ENCODE peak calls at places on chromosomes 13 and 19, in ten cellular contexts. K is body of pancreas; J is lung; W is sigmoid colon; N is CD4-positive, CD25-positive, alpha-beta regulatory T cell; M is heart right ventricle; Z is mammary epithelial cell; U is cardiac muscle cell; R is right lobe of liver; A is dorsolateral prefrontal cortex. V is an unnamed sample.

GRCh38 chr13:42720116-42720857 is 61.1 kb upstream of the FAM216B start:
- DNase-seq in N (no peak), W (peak; percentile 75), A (no peak), K (no peak), U (peak; percentile 99), Z (peak; percentile 94), M (no peak), R (no peak), J (no peak), V (no peak)

GRCh38 chr13:24119593-24120508 is 40.7 kb upstream of the SPATA13 start:
- DNase-seq in K (no peak), Z (no peak), J (no peak), A (no peak), N (no peak), U (peak; percentile 82), W (no peak), R (no peak), M (no peak), V (no peak)

GRCh38 chr19:5480427-5480836 is 25.2 kb downstream of the ZNRF4 start:
- DNase-seq in Z (no peak), W (no peak), J (no peak), R (no peak), U (peak; percentile 38), M (no peak), N (no peak), A (no peak), K (peak; percentile 25), V (no peak)

GRCh38 chr13:32783067-32783466 is 196.8 kb downstream of the PDS5B start:
- DNase-seq in W (no peak), U (peak; percentile 18), J (no peak), A (no peak), K (no peak), Z (peak; percentile 36), N (no peak), M (no peak), R (no peak), V (no peak)

GRCh38 chr13:113860579-113861432 is 3.1 kb downstream of the GAS6 start:
- DNase-seq in W (no peak), U (peak; percentile 51), R (no peak), J (no peak), A (no peak), K (peak; percentile 44), M (no peak), N (no peak), Z (no peak), V (no peak)

GRCh38 chr19:57682226-57682766 is 519 bp downstream of the ZNF551 start:
- DNase-seq in N (no peak), M (no peak), R (no peak), U (no peak), Z (no peak), K (no peak), A (no peak), J (no peak), W (peak; percentile 61), V (no peak)

GRCh38 chr19:48830088-48830487 is 6.2 kb downstream of the HSD17B14 start:
- DNase-seq in R (no peak), W (no peak), U (no peak), K (no peak), N (no peak), A (no peak), M (no peak), J (no peak), Z (no peak), V (no peak)

GRCh38 chr19:48991823-48992570 is 1.1 kb downstream of the GYS1 start:
- DNase-seq in K (peak; percentile 39), U (peak; percentile 86), M (peak; percentile 33), R (no peak), J (peak; percentile 63), N (no peak), Z (peak; percentile 79), A (peak; percentile 33), W (peak; percentile 88), V (peak; percentile 74)

GRCh38 chr13:30681489-30682242 is 53.7 kb upstream of the ALOX5AP start:
- DNase-seq in K (no peak), U (peak; percentile 73), M (no peak), N (no peak), J (no peak), Z (no peak), A (no peak), W (no peak), R (no peak), V (no peak)

GRCh38 chr19:5321851-5322681 is 18.5 kb downstream of the PTPRS start:
- DNase-seq in U (no peak), A (peak; percentile 75), N (no peak), W (no peak), J (no peak), R (no peak), K (no peak), M (no peak), Z (no peak), V (no peak)

GRCh38 chr19:47020992-47021496 is 1.4 kb downstream of the NPAS1 start:
- DNase-seq in A (no peak), M (peak; percentile 29), J (no peak), W (no peak), Z (no peak), U (peak; percentile 33), K (no peak), R (no peak), N (no peak), V (no peak)

GRCh38 chr19:12720851-12721655 is 2.7 kb downstream of the TNPO2 start:
- DNase-seq in Z (peak; percentile 21), M (peak; percentile 34), U (peak; percentile 32), A (peak; percentile 21), W (no peak), N (no peak), R (no peak), J (no peak), K (no peak), V (no peak)

GRCh38 chr13:106302011-106302410 is 233.5 kb downstream of the EFNB2 start:
- DNase-seq in A (no peak), U (no peak), M (no peak), K (no peak), J (no peak), N (no peak), Z (peak; percentile 72), R (no peak), W (no peak), V (no peak)

GRCh38 chr19:13153627-13154240 is 3.5 kb downstream of the IER2 start:
- DNase-seq in R (peak; percentile 70), A (no peak), M (peak; percentile 49), U (peak; percentile 62), K (peak; percentile 60), W (peak; percentile 81), J (no peak), N (no peak), Z (no peak), V (no peak)

GRCh38 chr19:3610745-3611717 is 4.4 kb upstream of the TBXA2R start:
- DNase-seq in W (no peak), R (peak; percentile 51), U (no peak), A (no peak), K (no peak), J (no peak), Z (no peak), M (peak; percentile 13), N (no peak), V (no peak)

GRCh38 chr13:103788061-103788652 is 721.9 kb upstream of the SLC10A2 start:
- DNase-seq in A (no peak), W (no peak), N (no peak), R (no peak), J (no peak), Z (no peak), K (no peak), U (no peak), M (peak; percentile 21), V (no peak)
- H3K4me3 ChIP-seq in A (no peak overlapping the region), W (no peak overlapping the region), N (no peak overlapping the region), R (no peak overlapping the region), J (no peak overlapping the region), Z (no peak overlapping the region), K (no peak overlapping the region), U (no peak overlapping the region), M (no peak overlapping the region), V (no peak overlapping the region)

DNA sequence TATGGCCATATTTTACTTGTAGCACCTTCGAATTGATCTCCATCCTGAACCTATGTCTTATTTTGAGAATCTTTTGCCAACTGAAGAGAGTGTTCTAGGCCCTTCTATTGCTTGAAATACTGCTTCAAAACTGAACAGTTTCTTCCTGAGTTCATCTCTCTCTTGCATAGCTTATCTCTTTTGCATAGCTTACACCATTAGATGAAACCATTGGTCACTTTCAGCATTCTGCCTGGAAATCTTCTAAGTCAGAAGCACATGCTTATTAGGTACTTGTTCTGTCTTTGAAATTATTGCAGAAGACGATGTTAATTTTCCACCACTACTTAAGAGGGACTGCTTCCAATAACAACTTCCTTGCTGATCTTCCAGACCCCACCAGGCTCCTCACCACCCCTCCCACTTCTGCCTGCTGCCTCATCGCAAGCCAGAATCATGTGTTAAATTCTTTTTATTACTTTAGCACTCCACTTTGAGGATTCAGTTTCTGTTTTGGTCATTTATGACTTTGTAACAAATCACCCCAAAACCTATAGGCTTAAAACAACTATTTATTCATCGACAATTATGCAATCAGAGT is 122.4 kb upstream of the MAB21L1 start:
- DNase-seq in A (no peak), K (no peak), Z (no peak), M (no peak), J (no peak), W (no peak), R (no peak), U (peak; percentile 12), N (no peak), V (no peak)
- H3K27ac ChIP-seq in A (no peak overlapping the region), K (no peak overlapping the region), Z (no peak overlapping the region), M (peak overlapping the region; percentile 33), J (no peak overlapping the region), W (peak overlapping the region; percentile 38), R (no peak overlapping the region), U (peak overlapping the region; percentile 74), N (no peak overlapping the region), V (no peak overlapping the region)

DNA sequence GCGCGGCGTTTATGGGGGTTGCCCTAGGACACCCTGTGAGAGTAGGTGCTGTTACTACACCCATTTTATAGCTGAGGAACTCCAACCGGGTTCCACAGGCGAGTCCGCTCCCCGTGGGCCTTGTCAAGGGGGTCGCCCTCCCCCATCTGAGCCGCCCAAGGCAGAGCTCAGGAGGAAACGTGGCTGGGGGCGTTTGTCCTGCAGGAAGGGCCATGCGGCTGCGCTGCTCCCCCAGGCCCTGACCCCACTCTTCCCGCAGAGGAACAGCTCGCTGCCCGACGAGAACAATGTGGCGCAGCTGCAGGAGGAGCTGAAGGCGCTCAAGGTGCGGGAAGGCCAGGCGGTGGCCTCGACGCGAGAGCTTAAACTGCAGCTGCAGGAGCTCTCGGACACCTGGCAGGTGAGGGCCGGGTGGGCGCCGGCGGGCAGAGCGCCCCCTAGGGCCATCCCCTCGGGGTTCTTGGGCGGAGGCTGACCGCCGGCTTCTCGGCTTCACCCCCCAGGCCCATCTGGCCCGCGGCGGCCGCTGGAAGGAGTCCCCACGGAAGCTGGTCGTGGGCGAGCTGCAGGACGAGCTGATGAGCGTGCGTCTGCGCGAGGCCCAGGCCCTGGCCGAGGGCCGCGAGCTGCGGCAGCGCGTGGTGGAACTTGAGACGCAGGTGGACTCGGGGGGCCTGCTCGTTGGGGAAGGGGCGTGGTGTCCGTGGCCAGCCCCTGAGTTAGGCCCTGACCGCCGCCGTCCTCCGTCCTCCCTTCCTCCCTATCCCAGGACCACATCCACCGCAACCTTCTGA is 12.4 kb downstream of the PRR36 start:
- DNase-seq in N (no peak), W (no peak), M (no peak), J (no peak), R (peak; percentile 54), K (no peak), A (no peak), Z (no peak), U (no peak), V (no peak)
- H3K4me3 ChIP-seq in N (no peak overlapping the region), W (peak overlapping the region; percentile 0), M (peak overlapping the region; percentile 36), J (no peak overlapping the region), R (no peak overlapping the region), K (no peak overlapping the region), A (no peak overlapping the region), Z (no peak overlapping the region), U (peak overlapping the region; percentile 15), V (peak overlapping the region; percentile 3)

GRCh38 chr19:51760811-51761356 is at the start of gene FPR2:
- DNase-seq in K (no peak), N (no peak), M (no peak), W (no peak), Z (no peak), J (no peak), A (no peak), U (no peak), R (no peak), V (no peak)

GRCh38 chr19:51761696-51762095 is 716 bp downstream of the FPR2 start:
- DNase-seq in J (no peak), K (no peak), W (no peak), N (no peak), U (no peak), A (no peak), R (no peak), Z (no peak), M (no peak), V (no peak)
- H3K27ac ChIP-seq in J (no peak overlapping the region), K (no peak overlapping the region), W (no peak overlapping the region), N (no peak overlapping the region), U (no peak overlapping the region), A (no peak overlapping the region), R (no peak overlapping the region), Z (no peak overlapping the region), M (no peak overlapping the region), V (no peak overlapping the region)